ENCODE peak calls at places on chromosome 20, in five cellular contexts. M is uterus; T is CD8-positive, alpha-beta memory T cell; Z is GM23248; R is thoracic aorta. X is an unnamed sample.

GRCh38 chr20:20687319-20687718 is 25.1 kb downstream of the RALGAPA2 start:
- DNase-seq in M (no peak), T (no peak), Z (no peak), R (no peak), X (no peak)

GRCh38 chr20:17747431-17747846 is 47.7 kb downstream of the BANF2 start:
- DNase-seq in M (peak; percentile 29), T (no peak), Z (peak; percentile 96), R (no peak), X (no peak)

GRCh38 chr20:52103911-52104545 is 87.6 kb downstream of the ZFP64 start:
- DNase-seq in M (no peak), T (no peak), Z (peak; percentile 30), R (no peak), X (no peak)

GRCh38 chr20:32465092-32465900 is 107.2 kb downstream of the ASXL1 start:
- DNase-seq in M (peak; percentile 63), T (no peak), Z (peak; percentile 40), R (no peak), X (no peak)

GRCh38 chr20:45253260-45253659 is 1.1 kb downstream of the SLPI start:
- DNase-seq in M (no peak), T (no peak), Z (no peak), R (no peak), X (no peak)

GRCh38 chr20:11204926-11205768 is 531.3 kb upstream of the JAG1 start:
- DNase-seq in M (peak; percentile 29), T (no peak), Z (peak; percentile 75), R (no peak), X (peak; percentile 52)

GRCh38 chr20:35129647-35130069 is 17.5 kb downstream of the EDEM2 start:
- DNase-seq in M (no peak), T (no peak), Z (peak; percentile 49), R (no peak), X (no peak)

GRCh38 chr20:45229264-45230056 is 8.3 kb downstream of the SEMG2 start:
- DNase-seq in M (no peak), T (no peak), Z (peak; percentile 23), R (no peak), X (no peak)

GRCh38 chr20:47524385-47524784 is 22.7 kb downstream of the NCOA3 start:
- DNase-seq in M (no peak), T (no peak), Z (no peak), R (no peak), X (no peak)

GRCh38 chr20:49424536-49424935 is 57.9 kb downstream of the KCNB1 start:
- DNase-seq in M (no peak), T (no peak), Z (peak; percentile 15), R (no peak), X (no peak)

GRCh38 chr20:9617062-9617461 is 102.7 kb downstream of the LAMP5 start:
- DNase-seq in M (peak; percentile 29), T (peak; percentile 15), Z (peak; percentile 81), R (no peak), X (peak; percentile 52)

GRCh38 chr20:3922223-3922982 is 33.2 kb downstream of the PANK2 start:
- DNase-seq in M (no peak), T (no peak), Z (no peak), R (no peak), X (no peak)

GRCh38 chr20:3922983-3923339 is 33.8 kb downstream of the PANK2 start:
- DNase-seq in M (no peak), T (no peak), Z (no peak), R (no peak), X (no peak)

GRCh38 chr20:3924304-3925112 is 35.3 kb downstream of the PANK2 start:
- DNase-seq in M (no peak), T (no peak), Z (no peak), R (no peak), X (no peak)

GRCh38 chr20:3925113-3925695 is 36.0 kb downstream of the PANK2 start:
- DNase-seq in M (no peak), T (no peak), Z (no peak), R (no peak), X (no peak)

DNA sequence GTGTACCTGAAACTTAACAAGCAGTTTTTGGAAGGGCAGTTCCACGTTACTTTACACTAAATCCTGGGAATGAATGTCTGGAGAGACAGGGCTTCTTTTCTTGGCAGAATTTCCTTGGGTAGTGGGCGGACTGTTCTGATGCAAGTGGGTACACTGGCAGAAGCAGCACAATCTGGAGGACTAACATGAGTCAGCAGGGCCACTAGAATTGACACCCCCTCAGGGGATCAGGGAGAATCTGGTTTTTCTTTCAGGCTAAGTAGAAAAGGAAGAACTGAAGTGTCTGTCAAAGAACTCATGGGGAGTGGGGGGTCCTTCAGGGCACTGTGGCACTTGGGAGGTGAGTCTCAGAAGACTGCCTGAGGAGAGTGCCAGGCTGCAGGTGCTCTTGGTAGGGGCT is 34.6 kb downstream of the PANK2 start:
- DNase-seq in M (no peak), T (no peak), Z (peak; percentile 82), R (no peak), X (no peak)
- H3K27ac ChIP-seq in M (no peak overlapping the region), T (no peak overlapping the region), Z (peak overlapping the region; percentile 44), R (no peak overlapping the region), X (no peak overlapping the region)

GRCh38 chr20:3407426-3408250 is at the start of gene DNAAF9:
- DNase-seq in M (peak; percentile 73), T (peak; percentile 68), Z (peak; percentile 91), R (peak; percentile 19), X (peak; percentile 29)
- H3K4me3 ChIP-seq in M (peak within 1 kb of the TSS; percentile 85), T (peak within 1 kb of the TSS; percentile 99), Z (peak within 1 kb of the TSS; percentile 95), R (peak within 1 kb of the TSS; percentile 87), X (peak within 1 kb of the TSS; percentile 64)

GRCh38 chr20:25725639-25726038 is 29.0 kb upstream of the ZNF337 start:
- DNase-seq in M (no peak), T (no peak), Z (no peak), R (no peak), X (no peak)

GRCh38 chr20:25723975-25724374 is 27.3 kb upstream of the ZNF337 start:
- DNase-seq in M (no peak), T (no peak), Z (no peak), R (no peak), X (no peak)

GRCh38 chr20:25720285-25720684 is 23.6 kb upstream of the ZNF337 start:
- DNase-seq in M (no peak), T (no peak), Z (no peak), R (no peak), X (no peak)
- H3K4me1 ChIP-seq in M (no peaks in the 10 kb centered on the region), T (peaks cover 9% of the 10 kb centered on the region), Z (no peaks in the 10 kb centered on the region), R (no peaks in the 10 kb centered on the region), X (peaks cover 3% of the 10 kb centered on the region)

GRCh38 chr20:23425129-23425528 is 3.8 kb upstream of the NAPB start:
- DNase-seq in M (no peak), T (no peak), Z (no peak), R (no peak), X (no peak)
- H3K27ac ChIP-seq in M (no peak overlapping the region), T (no peak overlapping the region), Z (no peak overlapping the region), R (no peak overlapping the region), X (no peak overlapping the region)

DNA sequence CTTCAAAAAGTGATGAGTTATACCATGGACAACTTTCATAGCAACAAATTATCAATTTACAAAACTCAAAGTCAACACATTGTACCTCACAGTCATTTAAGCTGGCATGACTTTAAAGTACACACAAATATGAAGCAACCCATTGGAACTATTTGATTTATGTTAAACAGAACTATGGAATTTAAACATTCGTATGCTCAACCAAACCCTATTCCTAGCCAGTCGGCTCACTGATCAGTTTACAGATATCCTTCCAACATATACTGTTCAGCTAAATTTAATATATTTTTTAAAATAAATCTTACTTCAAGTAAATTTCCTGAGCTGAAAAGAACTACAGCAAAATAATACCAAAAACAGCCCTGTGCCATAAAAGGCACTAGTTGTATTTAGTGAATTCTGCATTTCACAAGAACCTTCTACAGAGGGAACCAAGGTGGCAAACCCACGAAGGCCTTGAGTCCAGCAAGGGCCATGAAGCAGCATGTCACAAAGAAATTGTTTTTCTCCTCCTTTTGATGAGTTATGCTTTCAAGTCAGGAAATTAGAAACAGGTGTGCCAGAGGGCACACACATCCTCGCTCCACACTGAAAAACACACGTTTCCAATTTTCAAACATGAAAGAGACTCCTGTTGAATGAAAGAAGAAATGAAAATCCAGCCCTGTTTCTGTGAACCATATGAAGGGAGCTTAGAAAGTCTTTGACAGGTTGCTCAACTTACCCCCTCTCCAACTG is 122.8 kb downstream of the TASP1 start:
- DNase-seq in M (no peak), T (no peak), Z (peak; percentile 35), R (no peak), X (no peak)
- H3K4me3 ChIP-seq in M (no peak overlapping the region), T (no peak overlapping the region), Z (no peak overlapping the region), R (no peak overlapping the region), X (no peak overlapping the region)

GRCh38 chr20:57256205-57256604 is 10.2 kb downstream of the BMP7 start:
- DNase-seq in M (no peak), T (no peak), Z (no peak), R (no peak), X (no peak)

GRCh38 chr20:57258055-57258454 is 8.4 kb downstream of the BMP7 start:
- DNase-seq in M (no peak), T (no peak), Z (no peak), R (no peak), X (no peak)

GRCh38 chr20:57252559-57253162 is 13.8 kb downstream of the BMP7 start:
- DNase-seq in M (no peak), T (no peak), Z (no peak), R (no peak), X (no peak)

GRCh38 chr20:57256908-57257307 is 9.5 kb downstream of the BMP7 start:
- DNase-seq in M (no peak), T (no peak), Z (no peak), R (no peak), X (no peak)

DNA sequence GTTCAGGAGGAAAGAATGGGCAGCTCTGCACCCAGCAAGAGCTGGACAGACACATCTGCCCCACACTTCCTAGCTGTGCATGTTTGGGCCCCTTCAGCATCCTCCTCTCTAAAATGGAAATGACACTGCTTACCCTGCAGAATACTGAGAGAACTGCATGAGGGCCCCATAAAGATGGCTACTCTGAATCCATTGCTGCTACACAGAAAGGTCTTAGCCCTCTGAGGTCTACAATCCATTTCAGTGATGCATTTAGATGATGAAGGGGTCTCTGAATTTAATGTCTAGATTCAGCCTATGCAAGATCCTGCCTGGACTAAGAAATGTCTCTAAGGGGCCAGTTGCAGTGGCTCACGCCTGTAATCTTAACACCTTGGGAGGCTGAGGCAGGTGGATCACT is 11.3 kb downstream of the BMP7 start:
- DNase-seq in M (no peak), T (no peak), Z (no peak), R (no peak), X (no peak)
- H3K4me1 ChIP-seq in M (no peaks in the 10 kb centered on the region), T (no peaks in the 10 kb centered on the region), Z (no peaks in the 10 kb centered on the region), R (no peaks in the 10 kb centered on the region), X (peaks cover 8% of the 10 kb centered on the region)

X was measured in iPS DF 6.9.